ENCODE peak calls at places on chromosomes 3 and 15, in nine cellular contexts. G is suprapubic skin; I is GM04504; O is endodermal cell; U is activated CD4-positive, alpha-beta T cell treated with anti-CD3 and anti-CD28 coated beads for 24 hours; L is stimulated activated effector memory CD8-positive, alpha-beta T cell treated with anti-CD3 and anti-CD28 coated beads, Interleukin-12 subunit alpha, Interleukin-12 subunit beta, amount 100 ng/mL, for 72 hours; N is osteocyte; D is SK-N-MC; Y is mucosa of descending colon. Z is an unnamed sample.

GRCh38 chr3:135538123-135538522 is 427.4 kb upstream of the PPP2R3A start:
- DNase-seq in G (no peak), I (no peak), O (no peak), U (no peak), L (no peak), N (no peak), D (no peak), Y (no peak), Z (no peak)

GRCh38 chr3:23648965-23649328 is 156.8 kb upstream of the UBE2E1 start:
- DNase-seq in G (no peak), I (no peak), O (no peak), U (no peak), L (no peak), N (no peak), D (no peak), Y (peak; percentile 67), Z (no peak)

GRCh38 chr15:92666780-92667179 is 11.2 kb upstream of the FAM174B start:
- DNase-seq in G (no peak), I (no peak), O (no peak), U (no peak), L (no peak), N (no peak), D (no peak), Y (no peak), Z (no peak)

GRCh38 chr15:69226028-69226355 is 65.6 kb downstream of the GLCE start:
- DNase-seq in G (no peak), I (no peak), O (no peak), U (no peak), L (no peak), N (no peak), D (no peak), Y (no peak), Z (no peak)

GRCh38 chr3:12476238-12476897 is 7.9 kb upstream of the TSEN2 start:
- DNase-seq in G (no peak), I (no peak), O (no peak), U (no peak), L (no peak), N (no peak), D (no peak), Y (no peak), Z (no peak)

GRCh38 chr15:66864086-66864830 is 162.2 kb downstream of the SMAD6 start:
- DNase-seq in G (no peak), I (no peak), O (peak; percentile 28), U (no peak), L (no peak), N (peak; percentile 57), D (no peak), Y (no peak), Z (no peak)

GRCh38 chr15:27993996-27994775 is 104.9 kb downstream of the OCA2 start:
- DNase-seq in G (no peak), I (no peak), O (no peak), U (no peak), L (no peak), N (no peak), D (no peak), Y (no peak), Z (no peak)

GRCh38 chr3:61192222-61192621 is 59.0 kb downstream of the FHIT start:
- DNase-seq in G (no peak), I (no peak), O (no peak), U (no peak), L (no peak), N (no peak), D (no peak), Y (no peak), Z (no peak)

GRCh38 chr3:10338164-10338470 is 17.2 kb upstream of the SEC13 start:
- DNase-seq in G (no peak), I (no peak), O (no peak), U (no peak), L (no peak), N (no peak), D (no peak), Y (no peak), Z (no peak)

GRCh38 chr3:52195823-52196331 is 2.1 kb upstream of the ALAS1 start:
- DNase-seq in G (no peak), I (peak; percentile 64), O (no peak), U (no peak), L (no peak), N (no peak), D (no peak), Y (no peak), Z (no peak)

GRCh38 chr3:194522579-194523046 is 35.8 kb upstream of the ATP13A3 start:
- DNase-seq in G (no peak), I (no peak), O (no peak), U (no peak), L (no peak), N (no peak), D (no peak), Y (no peak), Z (no peak)

GRCh38 chr15:91383532-91383931 is 283.5 kb downstream of the SV2B start:
- DNase-seq in G (no peak), I (no peak), O (no peak), U (no peak), L (no peak), N (no peak), D (no peak), Y (no peak), Z (no peak)

GRCh38 chr15:84736375-84736774 is 12.0 kb upstream of the ZNF592 start:
- DNase-seq in G (peak; percentile 9), I (no peak), O (no peak), U (peak; percentile 50), L (peak; percentile 83), N (no peak), D (no peak), Y (no peak), Z (no peak)

GRCh38 chr3:158762701-158763100 is 30.4 kb upstream of the RARRES1 start:
- DNase-seq in G (no peak), I (no peak), O (no peak), U (no peak), L (no peak), N (no peak), D (no peak), Y (no peak), Z (no peak)

GRCh38 chr3:15279671-15280402 is 52.5 kb downstream of the SH3BP5 start:
- DNase-seq in G (no peak), I (no peak), O (peak; percentile 56), U (no peak), L (no peak), N (no peak), D (no peak), Y (no peak), Z (no peak)

GRCh38 chr3:99355465-99355864 is 282.9 kb upstream of the COL8A1 start:
- DNase-seq in G (no peak), I (no peak), O (no peak), U (no peak), L (no peak), N (no peak), D (no peak), Y (no peak), Z (no peak)

GRCh38 chr3:52109556-52110380 is 44.5 kb downstream of the POC1A start:
- DNase-seq in G (no peak), I (no peak), O (no peak), U (no peak), L (no peak), N (no peak), D (no peak), Y (no peak), Z (no peak)

GRCh38 chr3:9785602-9786001 is 6.7 kb downstream of the TADA3 start:
- DNase-seq in G (no peak), I (no peak), O (no peak), U (no peak), L (no peak), N (no peak), D (no peak), Y (no peak), Z (no peak)

GRCh38 chr3:4959180-4959579 is 20.1 kb upstream of the BHLHE40 start:
- DNase-seq in G (no peak), I (no peak), O (no peak), U (no peak), L (no peak), N (no peak), D (no peak), Y (no peak), Z (no peak)